ENCODE peak calls at places on chromosomes 1 and 21, in four cellular contexts. A, Y, H and J are unnamed samples.

GRCh38 chr1:66503841-66504470 is 30.0 kb upstream of the SGIP1 start:
- DNase-seq in A (no peak), Y (peak; percentile 68), H (no peak), J (no peak)

GRCh38 chr1:91736999-91737615 is 148.8 kb downstream of the TGFBR3 start:
- DNase-seq in A (no peak), Y (peak; percentile 81), H (peak; percentile 76), J (no peak)

GRCh38 chr1:15957221-15958090 is 18.4 kb downstream of the ZBTB17 start:
- DNase-seq in A (no peak), Y (no peak), H (peak; percentile 49), J (no peak)

GRCh38 chr1:29821605-29822004 is 585.3 kb downstream of the PTPRU start:
- DNase-seq in A (no peak), Y (no peak), H (no peak), J (no peak)

GRCh38 chr1:210360852-210361477 is 32.3 kb downstream of the HHAT start:
- DNase-seq in A (no peak), Y (peak; percentile 16), H (no peak), J (no peak)

GRCh38 chr1:6475381-6476133 is 9.6 kb upstream of the TNFRSF25 start:
- DNase-seq in A (no peak), Y (no peak), H (peak; percentile 86), J (peak; percentile 86)

GRCh38 chr1:163055531-163055930 is 13.6 kb upstream of the RGS4 start:
- DNase-seq in A (no peak), Y (no peak), H (no peak), J (no peak)

GRCh38 chr1:46690931-46691411 is 19.3 kb downstream of the TEX38 start:
- DNase-seq in A (no peak), Y (no peak), H (no peak), J (no peak)

DNA sequence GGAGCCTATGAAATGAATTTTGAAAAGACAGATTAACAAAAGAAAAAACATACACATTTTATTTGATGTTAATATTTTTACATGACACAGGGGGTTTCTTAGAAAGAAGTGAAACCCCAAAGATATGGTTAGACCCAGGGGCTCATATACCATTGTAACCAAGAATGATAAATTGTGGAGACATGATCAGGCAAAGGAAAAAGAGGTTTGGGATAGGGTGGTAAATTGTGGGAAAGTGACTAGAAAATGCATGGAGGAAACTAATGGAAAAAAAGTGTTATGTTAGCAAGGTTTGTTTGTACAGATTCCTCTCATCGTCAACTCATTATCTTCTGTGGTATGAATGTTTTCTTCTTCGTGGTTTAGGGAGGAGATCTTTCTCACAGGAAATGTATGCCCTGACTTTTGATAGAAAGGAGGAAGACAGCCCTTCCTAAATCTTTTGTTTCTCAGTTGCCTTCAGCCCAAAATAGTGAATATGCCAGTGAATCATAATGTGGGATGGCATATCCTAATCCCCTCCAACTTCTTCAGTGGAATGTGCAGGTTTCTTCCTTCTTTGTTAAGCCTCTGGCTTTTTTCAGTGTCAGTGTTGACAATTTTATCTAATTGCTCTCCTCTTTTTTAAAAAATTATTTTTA is 140.4 kb upstream of the UBE2U start:
- DNase-seq in A (no peak), Y (no peak), H (no peak), J (no peak)
- H3K4me3 ChIP-seq in A (no peak overlapping the region), Y (no peak overlapping the region), H (no peak overlapping the region), J (no peak overlapping the region)

DNA sequence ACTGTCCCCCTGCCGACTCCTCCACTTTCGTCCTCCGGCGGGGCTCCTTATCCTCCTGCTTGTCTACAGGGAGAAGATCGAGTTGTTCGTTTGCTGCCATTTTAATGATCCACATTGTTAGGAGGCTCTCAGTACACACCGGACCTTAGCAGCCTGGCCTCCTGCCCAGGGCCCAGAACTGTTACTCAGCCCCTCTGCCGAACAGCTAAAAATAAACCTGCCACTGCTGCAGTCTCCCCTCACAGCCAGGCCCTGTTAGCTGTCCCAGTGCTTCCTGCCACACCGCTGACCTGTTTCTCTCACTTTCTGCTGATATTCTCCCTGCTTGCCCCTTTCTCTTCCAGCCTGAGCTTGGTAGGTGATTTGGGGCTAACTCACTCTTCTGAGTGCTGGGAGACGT is 8.3 kb downstream of the MAPKAPK2 start:
- DNase-seq in A (no peak), Y (no peak), H (peak; percentile 90), J (no peak)
- H3K27ac ChIP-seq in A (peak overlapping the region; percentile 64), Y (no peak overlapping the region), H (peak overlapping the region; percentile 89), J (peak overlapping the region; percentile 32)

GRCh38 chr1:119978018-119978505 is 81.7 kb upstream of the ADAM30 start:
- DNase-seq in A (no peak), Y (no peak), H (no peak), J (no peak)
- H3K36me3 ChIP-seq in A (no peaks in the 10 kb centered on the region), Y (no peaks in the 10 kb centered on the region), H (no peaks in the 10 kb centered on the region), J (no peaks in the 10 kb centered on the region)

GRCh38 chr21:45887121-45887611 is 94.4 kb upstream of the COL6A1 start:
- DNase-seq in A (no peak), Y (no peak), H (peak; percentile 49), J (no peak)

GRCh38 chr21:45888361-45889009 is 93.1 kb upstream of the COL6A1 start:
- DNase-seq in A (no peak), Y (no peak), H (peak; percentile 72), J (no peak)

GRCh38 chr21:45885597-45885929 is 96.0 kb upstream of the COL6A1 start:
- DNase-seq in A (no peak), Y (no peak), H (no peak), J (no peak)

GRCh38 chr21:45887788-45888187 is 93.8 kb upstream of the COL6A1 start:
- DNase-seq in A (no peak), Y (no peak), H (peak; percentile 53), J (no peak)

DNA sequence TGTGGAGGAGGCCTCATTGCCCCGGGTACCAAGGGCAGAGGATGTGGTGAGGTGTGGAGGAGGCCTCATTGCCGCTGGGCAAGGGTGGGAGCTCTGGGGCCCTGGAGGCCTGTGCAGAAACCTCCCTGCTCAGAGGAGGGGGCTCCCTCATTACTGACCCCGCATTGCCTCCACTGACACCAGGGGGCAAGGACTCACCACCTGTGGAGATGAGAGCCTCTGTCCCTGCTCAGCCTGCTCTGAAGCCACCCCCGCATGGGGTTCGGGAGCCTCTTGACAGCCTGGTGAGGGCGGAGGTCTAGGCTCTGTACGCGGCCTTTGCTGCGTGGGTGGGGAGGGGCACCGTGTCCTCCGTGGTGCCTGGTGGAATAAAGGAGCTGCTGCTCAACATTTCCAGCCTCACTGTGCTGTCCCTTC is 95.0 kb upstream of the COL6A1 start:
- DNase-seq in A (no peak), Y (no peak), H (peak; percentile 59), J (no peak)
- H3K4me3 ChIP-seq in A (no peak overlapping the region), Y (no peak overlapping the region), H (no peak overlapping the region), J (no peak overlapping the region)

GRCh38 chr1:147613506-147613905 is 56.8 kb downstream of the ACP6 start:
- DNase-seq in A (no peak), Y (no peak), H (no peak), J (no peak)
- H3K27ac ChIP-seq in A (no peak overlapping the region), Y (no peak overlapping the region), H (no peak overlapping the region), J (no peak overlapping the region)

GRCh38 chr1:153946622-153947246 is at the start of gene DENND4B:
- DNase-seq in A (no peak), Y (no peak), H (peak; percentile 95), J (peak; percentile 94)

GRCh38 chr1:153944822-153945117 is 1.7 kb downstream of the DENND4B start:
- DNase-seq in A (no peak), Y (no peak), H (no peak), J (no peak)

GRCh38 chr1:153945795-153946621 is 510 bp downstream of the DENND4B start:
- DNase-seq in A (peak; percentile 72), Y (no peak), H (peak; percentile 96), J (peak; percentile 97)

GRCh38 chr1:153944005-153944821 is 2.3 kb downstream of the DENND4B start:
- DNase-seq in A (no peak), Y (no peak), H (peak; percentile 81), J (no peak)

DNA sequence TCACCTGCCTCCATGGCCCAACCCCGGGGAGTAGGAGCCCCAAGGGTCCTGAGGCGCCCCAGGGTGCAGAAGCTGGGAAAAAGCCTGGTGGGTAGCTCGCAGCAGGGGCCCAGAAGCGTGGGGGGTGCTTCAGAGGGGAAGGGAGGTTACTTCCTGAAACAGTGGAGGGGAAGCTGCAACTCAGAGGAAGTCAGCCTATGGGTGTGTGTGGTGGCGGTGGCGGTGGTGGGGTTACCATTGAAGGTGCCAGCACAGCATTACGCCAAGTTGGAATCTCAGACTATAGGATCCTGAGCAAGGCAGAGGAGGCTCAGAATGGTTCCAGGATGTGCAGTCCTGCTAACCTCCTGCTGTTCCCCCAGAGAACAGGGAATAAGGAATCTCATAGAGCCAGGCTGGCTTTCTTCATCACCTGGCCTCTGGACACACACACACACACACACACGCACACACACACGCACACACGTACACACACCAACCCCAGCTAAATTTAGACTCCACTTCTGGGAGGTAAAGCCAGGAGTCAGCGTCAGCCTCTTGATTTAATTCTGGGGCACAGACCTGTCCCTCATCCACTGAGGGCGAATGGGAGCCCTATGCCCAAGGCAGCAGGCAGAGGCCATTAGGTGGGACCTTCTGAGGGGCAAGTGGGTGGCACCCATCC is 1.3 kb downstream of the DENND4B start:
- DNase-seq in A (no peak), Y (no peak), H (peak; percentile 82), J (peak; percentile 85)
- H3K36me3 ChIP-seq in A (peaks cover 40% of the 10 kb centered on the region), Y (peaks cover 18% of the 10 kb centered on the region), H (peaks cover 21% of the 10 kb centered on the region), J (peaks cover 58% of the 10 kb centered on the region)